ENCODE peak calls at places on chromosomes 11 and 22, in six cellular contexts. One of them, this sample, is unnamed.

GRCh38 chr22:29715240-29715639 is 4.6 kb upstream of the CABP7 start:
- DNase-seq in activated naive CD8-positive, alpha-beta T cell treated with anti-CD3 and anti-CD28 coated beads, Interleukin-2, amount 50 U/mL, for 24 hours: no peak
- DNase-seq in stimulated activated effector memory CD8-positive, alpha-beta T cell treated with anti-CD3 and anti-CD28 coated beads, Interleukin-12 subunit alpha, Interleukin-12 subunit beta, amount 100 ng/mL, for 72 hours: no peak
- DNase-seq in AML-193: no peak
- DNase-seq in SJSA1: no peak
- DNase-seq in stimulated activated CD8-positive, alpha-beta memory T cell treated with anti-CD3 and anti-CD28 coated beads, Interleukin-2, amount 100 ng/mL, for 1 hour: no peak
- DNase-seq in this sample: no peak

GRCh38 chr22:23875801-23876200 is 18.1 kb downstream of the SLC2A11 start:
- DNase-seq in AML-193: no peak
- DNase-seq in SJSA1: no peak
- DNase-seq in stimulated activated CD8-positive, alpha-beta memory T cell treated with anti-CD3 and anti-CD28 coated beads, Interleukin-2, amount 100 ng/mL, for 1 hour: no peak
- DNase-seq in stimulated activated effector memory CD8-positive, alpha-beta T cell treated with anti-CD3 and anti-CD28 coated beads, Interleukin-12 subunit alpha, Interleukin-12 subunit beta, amount 100 ng/mL, for 72 hours: no peak
- DNase-seq in activated naive CD8-positive, alpha-beta T cell treated with anti-CD3 and anti-CD28 coated beads, Interleukin-2, amount 50 U/mL, for 24 hours: no peak
- DNase-seq in this sample: no peak

GRCh38 chr11:117851852-117852251 is 24.6 kb downstream of the FXYD6 start:
- DNase-seq in AML-193: no peak
- DNase-seq in stimulated activated effector memory CD8-positive, alpha-beta T cell treated with anti-CD3 and anti-CD28 coated beads, Interleukin-12 subunit alpha, Interleukin-12 subunit beta, amount 100 ng/mL, for 72 hours: no peak
- DNase-seq in stimulated activated CD8-positive, alpha-beta memory T cell treated with anti-CD3 and anti-CD28 coated beads, Interleukin-2, amount 100 ng/mL, for 1 hour: no peak
- DNase-seq in SJSA1: no peak
- DNase-seq in activated naive CD8-positive, alpha-beta T cell treated with anti-CD3 and anti-CD28 coated beads, Interleukin-2, amount 50 U/mL, for 24 hours: no peak
- DNase-seq in this sample: no peak

GRCh38 chr11:74380746-74381439 is 17.3 kb downstream of the PGM2L1 start:
- DNase-seq in stimulated activated effector memory CD8-positive, alpha-beta T cell treated with anti-CD3 and anti-CD28 coated beads, Interleukin-12 subunit alpha, Interleukin-12 subunit beta, amount 100 ng/mL, for 72 hours: no peak
- DNase-seq in AML-193: no peak
- DNase-seq in activated naive CD8-positive, alpha-beta T cell treated with anti-CD3 and anti-CD28 coated beads, Interleukin-2, amount 50 U/mL, for 24 hours: no peak
- DNase-seq in stimulated activated CD8-positive, alpha-beta memory T cell treated with anti-CD3 and anti-CD28 coated beads, Interleukin-2, amount 100 ng/mL, for 1 hour: no peak
- DNase-seq in SJSA1: no peak
- DNase-seq in this sample: no peak

GRCh38 chr22:39514373-39514973 is 5.9 kb upstream of the ATF4 start:
- DNase-seq in AML-193: peak
- DNase-seq in activated naive CD8-positive, alpha-beta T cell treated with anti-CD3 and anti-CD28 coated beads, Interleukin-2, amount 50 U/mL, for 24 hours: peak
- DNase-seq in stimulated activated effector memory CD8-positive, alpha-beta T cell treated with anti-CD3 and anti-CD28 coated beads, Interleukin-12 subunit alpha, Interleukin-12 subunit beta, amount 100 ng/mL, for 72 hours: no peak
- DNase-seq in SJSA1: peak
- DNase-seq in stimulated activated CD8-positive, alpha-beta memory T cell treated with anti-CD3 and anti-CD28 coated beads, Interleukin-2, amount 100 ng/mL, for 1 hour: no peak
- DNase-seq in this sample: no peak

GRCh38 chr22:24133187-24133965 is 47.9 kb upstream of the SUSD2 start:
- DNase-seq in stimulated activated CD8-positive, alpha-beta memory T cell treated with anti-CD3 and anti-CD28 coated beads, Interleukin-2, amount 100 ng/mL, for 1 hour: no peak
- DNase-seq in AML-193: peak
- DNase-seq in stimulated activated effector memory CD8-positive, alpha-beta T cell treated with anti-CD3 and anti-CD28 coated beads, Interleukin-12 subunit alpha, Interleukin-12 subunit beta, amount 100 ng/mL, for 72 hours: no peak
- DNase-seq in SJSA1: no peak
- DNase-seq in activated naive CD8-positive, alpha-beta T cell treated with anti-CD3 and anti-CD28 coated beads, Interleukin-2, amount 50 U/mL, for 24 hours: peak
- DNase-seq in this sample: no peak

GRCh38 chr22:31537019-31537535 is 40.7 kb downstream of the SFI1 start:
- DNase-seq in stimulated activated CD8-positive, alpha-beta memory T cell treated with anti-CD3 and anti-CD28 coated beads, Interleukin-2, amount 100 ng/mL, for 1 hour: no peak
- DNase-seq in activated naive CD8-positive, alpha-beta T cell treated with anti-CD3 and anti-CD28 coated beads, Interleukin-2, amount 50 U/mL, for 24 hours: peak
- DNase-seq in AML-193: no peak
- DNase-seq in stimulated activated effector memory CD8-positive, alpha-beta T cell treated with anti-CD3 and anti-CD28 coated beads, Interleukin-12 subunit alpha, Interleukin-12 subunit beta, amount 100 ng/mL, for 72 hours: peak
- DNase-seq in SJSA1: no peak
- DNase-seq in this sample: no peak

GRCh38 chr22:20111689-20112622 is 3.9 kb upstream of the RANBP1 start:
- DNase-seq in activated naive CD8-positive, alpha-beta T cell treated with anti-CD3 and anti-CD28 coated beads, Interleukin-2, amount 50 U/mL, for 24 hours: no peak
- DNase-seq in stimulated activated effector memory CD8-positive, alpha-beta T cell treated with anti-CD3 and anti-CD28 coated beads, Interleukin-12 subunit alpha, Interleukin-12 subunit beta, amount 100 ng/mL, for 72 hours: no peak
- DNase-seq in AML-193: no peak
- DNase-seq in SJSA1: no peak
- DNase-seq in stimulated activated CD8-positive, alpha-beta memory T cell treated with anti-CD3 and anti-CD28 coated beads, Interleukin-2, amount 100 ng/mL, for 1 hour: no peak
- DNase-seq in this sample: no peak

GRCh38 chr11:6654281-6655019 is 1.2 kb downstream of the DCHS1 start:
- DNase-seq in AML-193: no peak
- DNase-seq in stimulated activated CD8-positive, alpha-beta memory T cell treated with anti-CD3 and anti-CD28 coated beads, Interleukin-2, amount 100 ng/mL, for 1 hour: no peak
- DNase-seq in activated naive CD8-positive, alpha-beta T cell treated with anti-CD3 and anti-CD28 coated beads, Interleukin-2, amount 50 U/mL, for 24 hours: no peak
- DNase-seq in stimulated activated effector memory CD8-positive, alpha-beta T cell treated with anti-CD3 and anti-CD28 coated beads, Interleukin-12 subunit alpha, Interleukin-12 subunit beta, amount 100 ng/mL, for 72 hours: no peak
- DNase-seq in SJSA1: no peak
- DNase-seq in this sample: no peak

GRCh38 chr22:46881373-46882118 is 119.1 kb downstream of the TBC1D22A start:
- DNase-seq in activated naive CD8-positive, alpha-beta T cell treated with anti-CD3 and anti-CD28 coated beads, Interleukin-2, amount 50 U/mL, for 24 hours: peak
- DNase-seq in stimulated activated CD8-positive, alpha-beta memory T cell treated with anti-CD3 and anti-CD28 coated beads, Interleukin-2, amount 100 ng/mL, for 1 hour: no peak
- DNase-seq in AML-193: no peak
- DNase-seq in stimulated activated effector memory CD8-positive, alpha-beta T cell treated with anti-CD3 and anti-CD28 coated beads, Interleukin-12 subunit alpha, Interleukin-12 subunit beta, amount 100 ng/mL, for 72 hours: no peak
- DNase-seq in SJSA1: no peak
- DNase-seq in this sample: no peak

GRCh38 chr11:819943-820649 is 1.4 kb downstream of the PNPLA2 start:
- DNase-seq in stimulated activated effector memory CD8-positive, alpha-beta T cell treated with anti-CD3 and anti-CD28 coated beads, Interleukin-12 subunit alpha, Interleukin-12 subunit beta, amount 100 ng/mL, for 72 hours: peak
- DNase-seq in stimulated activated CD8-positive, alpha-beta memory T cell treated with anti-CD3 and anti-CD28 coated beads, Interleukin-2, amount 100 ng/mL, for 1 hour: peak
- DNase-seq in AML-193: peak
- DNase-seq in SJSA1: peak
- DNase-seq in activated naive CD8-positive, alpha-beta T cell treated with anti-CD3 and anti-CD28 coated beads, Interleukin-2, amount 50 U/mL, for 24 hours: peak
- DNase-seq in this sample: peak

GRCh38 chr22:28260619-28261018 is 341.6 kb upstream of the PITPNB start:
- DNase-seq in SJSA1: no peak
- DNase-seq in stimulated activated effector memory CD8-positive, alpha-beta T cell treated with anti-CD3 and anti-CD28 coated beads, Interleukin-12 subunit alpha, Interleukin-12 subunit beta, amount 100 ng/mL, for 72 hours: no peak
- DNase-seq in activated naive CD8-positive, alpha-beta T cell treated with anti-CD3 and anti-CD28 coated beads, Interleukin-2, amount 50 U/mL, for 24 hours: no peak
- DNase-seq in AML-193: no peak
- DNase-seq in stimulated activated CD8-positive, alpha-beta memory T cell treated with anti-CD3 and anti-CD28 coated beads, Interleukin-2, amount 100 ng/mL, for 1 hour: no peak
- DNase-seq in this sample: no peak

GRCh38 chr11:7775689-7776088 is 21.1 kb downstream of the OR5P2 start:
- DNase-seq in stimulated activated CD8-positive, alpha-beta memory T cell treated with anti-CD3 and anti-CD28 coated beads, Interleukin-2, amount 100 ng/mL, for 1 hour: no peak
- DNase-seq in SJSA1: no peak
- DNase-seq in activated naive CD8-positive, alpha-beta T cell treated with anti-CD3 and anti-CD28 coated beads, Interleukin-2, amount 50 U/mL, for 24 hours: no peak
- DNase-seq in stimulated activated effector memory CD8-positive, alpha-beta T cell treated with anti-CD3 and anti-CD28 coated beads, Interleukin-12 subunit alpha, Interleukin-12 subunit beta, amount 100 ng/mL, for 72 hours: no peak
- DNase-seq in AML-193: no peak
- DNase-seq in this sample: no peak

GRCh38 chr22:47600791-47601400 is 838.4 kb downstream of the TBC1D22A start:
- DNase-seq in stimulated activated CD8-positive, alpha-beta memory T cell treated with anti-CD3 and anti-CD28 coated beads, Interleukin-2, amount 100 ng/mL, for 1 hour: no peak
- DNase-seq in stimulated activated effector memory CD8-positive, alpha-beta T cell treated with anti-CD3 and anti-CD28 coated beads, Interleukin-12 subunit alpha, Interleukin-12 subunit beta, amount 100 ng/mL, for 72 hours: no peak
- DNase-seq in activated naive CD8-positive, alpha-beta T cell treated with anti-CD3 and anti-CD28 coated beads, Interleukin-2, amount 50 U/mL, for 24 hours: no peak
- DNase-seq in AML-193: no peak
- DNase-seq in SJSA1: peak
- DNase-seq in this sample: no peak

GRCh38 chr11:12094872-12095800 is 15.3 kb upstream of the MICAL2 start:
- DNase-seq in activated naive CD8-positive, alpha-beta T cell treated with anti-CD3 and anti-CD28 coated beads, Interleukin-2, amount 50 U/mL, for 24 hours: no peak
- DNase-seq in stimulated activated effector memory CD8-positive, alpha-beta T cell treated with anti-CD3 and anti-CD28 coated beads, Interleukin-12 subunit alpha, Interleukin-12 subunit beta, amount 100 ng/mL, for 72 hours: no peak
- DNase-seq in SJSA1: no peak
- DNase-seq in stimulated activated CD8-positive, alpha-beta memory T cell treated with anti-CD3 and anti-CD28 coated beads, Interleukin-2, amount 100 ng/mL, for 1 hour: no peak
- DNase-seq in AML-193: no peak
- DNase-seq in this sample: no peak

GRCh38 chr22:23220485-23221350 is 40.4 kb downstream of the BCR start:
- DNase-seq in stimulated activated effector memory CD8-positive, alpha-beta T cell treated with anti-CD3 and anti-CD28 coated beads, Interleukin-12 subunit alpha, Interleukin-12 subunit beta, amount 100 ng/mL, for 72 hours: no peak
- DNase-seq in activated naive CD8-positive, alpha-beta T cell treated with anti-CD3 and anti-CD28 coated beads, Interleukin-2, amount 50 U/mL, for 24 hours: peak
- DNase-seq in stimulated activated CD8-positive, alpha-beta memory T cell treated with anti-CD3 and anti-CD28 coated beads, Interleukin-2, amount 100 ng/mL, for 1 hour: no peak
- DNase-seq in AML-193: peak
- DNase-seq in SJSA1: no peak
- DNase-seq in this sample: no peak

GRCh38 chr11:134949121-134949591 is 537.1 kb upstream of the B3GAT1 start:
- DNase-seq in activated naive CD8-positive, alpha-beta T cell treated with anti-CD3 and anti-CD28 coated beads, Interleukin-2, amount 50 U/mL, for 24 hours: no peak
- DNase-seq in AML-193: no peak
- DNase-seq in stimulated activated CD8-positive, alpha-beta memory T cell treated with anti-CD3 and anti-CD28 coated beads, Interleukin-2, amount 100 ng/mL, for 1 hour: no peak
- DNase-seq in stimulated activated effector memory CD8-positive, alpha-beta T cell treated with anti-CD3 and anti-CD28 coated beads, Interleukin-12 subunit alpha, Interleukin-12 subunit beta, amount 100 ng/mL, for 72 hours: no peak
- DNase-seq in SJSA1: peak
- DNase-seq in this sample: no peak

GRCh38 chr11:66136752-66137123 is 66.7 kb downstream of the PACS1 start:
- DNase-seq in AML-193: no peak
- DNase-seq in stimulated activated effector memory CD8-positive, alpha-beta T cell treated with anti-CD3 and anti-CD28 coated beads, Interleukin-12 subunit alpha, Interleukin-12 subunit beta, amount 100 ng/mL, for 72 hours: no peak
- DNase-seq in SJSA1: peak
- DNase-seq in stimulated activated CD8-positive, alpha-beta memory T cell treated with anti-CD3 and anti-CD28 coated beads, Interleukin-2, amount 100 ng/mL, for 1 hour: no peak
- DNase-seq in activated naive CD8-positive, alpha-beta T cell treated with anti-CD3 and anti-CD28 coated beads, Interleukin-2, amount 50 U/mL, for 24 hours: no peak
- DNase-seq in this sample: no peak

GRCh38 chr22:33579448-33580093 is 340.7 kb downstream of the LARGE1 start:
- DNase-seq in SJSA1: peak
- DNase-seq in AML-193: peak
- DNase-seq in activated naive CD8-positive, alpha-beta T cell treated with anti-CD3 and anti-CD28 coated beads, Interleukin-2, amount 50 U/mL, for 24 hours: peak
- DNase-seq in stimulated activated CD8-positive, alpha-beta memory T cell treated with anti-CD3 and anti-CD28 coated beads, Interleukin-2, amount 100 ng/mL, for 1 hour: no peak
- DNase-seq in stimulated activated effector memory CD8-positive, alpha-beta T cell treated with anti-CD3 and anti-CD28 coated beads, Interleukin-12 subunit alpha, Interleukin-12 subunit beta, amount 100 ng/mL, for 72 hours: peak
- DNase-seq in this sample: peak

GRCh38 chr11:5992604-5993251 is 5.9 kb upstream of the OR52L1 start:
- DNase-seq in AML-193: peak
- DNase-seq in SJSA1: no peak
- DNase-seq in stimulated activated effector memory CD8-positive, alpha-beta T cell treated with anti-CD3 and anti-CD28 coated beads, Interleukin-12 subunit alpha, Interleukin-12 subunit beta, amount 100 ng/mL, for 72 hours: no peak
- DNase-seq in stimulated activated CD8-positive, alpha-beta memory T cell treated with anti-CD3 and anti-CD28 coated beads, Interleukin-2, amount 100 ng/mL, for 1 hour: no peak
- DNase-seq in activated naive CD8-positive, alpha-beta T cell treated with anti-CD3 and anti-CD28 coated beads, Interleukin-2, amount 50 U/mL, for 24 hours: no peak
- DNase-seq in this sample: no peak

GRCh38 chr22:24157783-24158170 is 23.5 kb upstream of the SUSD2 start:
- DNase-seq in activated naive CD8-positive, alpha-beta T cell treated with anti-CD3 and anti-CD28 coated beads, Interleukin-2, amount 50 U/mL, for 24 hours: peak
- DNase-seq in SJSA1: no peak
- DNase-seq in stimulated activated CD8-positive, alpha-beta memory T cell treated with anti-CD3 and anti-CD28 coated beads, Interleukin-2, amount 100 ng/mL, for 1 hour: no peak
- DNase-seq in stimulated activated effector memory CD8-positive, alpha-beta T cell treated with anti-CD3 and anti-CD28 coated beads, Interleukin-12 subunit alpha, Interleukin-12 subunit beta, amount 100 ng/mL, for 72 hours: no peak
- DNase-seq in AML-193: no peak
- DNase-seq in this sample: no peak

GRCh38 chr22:20118572-20119020 is 1.6 kb upstream of the TRMT2A start:
- DNase-seq in SJSA1: no peak
- DNase-seq in stimulated activated effector memory CD8-positive, alpha-beta T cell treated with anti-CD3 and anti-CD28 coated beads, Interleukin-12 subunit alpha, Interleukin-12 subunit beta, amount 100 ng/mL, for 72 hours: no peak
- DNase-seq in stimulated activated CD8-positive, alpha-beta memory T cell treated with anti-CD3 and anti-CD28 coated beads, Interleukin-2, amount 100 ng/mL, for 1 hour: no peak
- DNase-seq in activated naive CD8-positive, alpha-beta T cell treated with anti-CD3 and anti-CD28 coated beads, Interleukin-2, amount 50 U/mL, for 24 hours: no peak
- DNase-seq in AML-193: no peak
- DNase-seq in this sample: no peak

GRCh38 chr11:76102772-76103171 is 103.5 kb downstream of the WNT11 start:
- DNase-seq in activated naive CD8-positive, alpha-beta T cell treated with anti-CD3 and anti-CD28 coated beads, Interleukin-2, amount 50 U/mL, for 24 hours: no peak
- DNase-seq in stimulated activated CD8-positive, alpha-beta memory T cell treated with anti-CD3 and anti-CD28 coated beads, Interleukin-2, amount 100 ng/mL, for 1 hour: no peak
- DNase-seq in stimulated activated effector memory CD8-positive, alpha-beta T cell treated with anti-CD3 and anti-CD28 coated beads, Interleukin-12 subunit alpha, Interleukin-12 subunit beta, amount 100 ng/mL, for 72 hours: no peak
- DNase-seq in AML-193: no peak
- DNase-seq in SJSA1: no peak
- DNase-seq in this sample: no peak

GRCh38 chr11:101508370-101508769 is 75.4 kb downstream of the TRPC6 start:
- DNase-seq in activated naive CD8-positive, alpha-beta T cell treated with anti-CD3 and anti-CD28 coated beads, Interleukin-2, amount 50 U/mL, for 24 hours: no peak
- DNase-seq in AML-193: no peak
- DNase-seq in stimulated activated effector memory CD8-positive, alpha-beta T cell treated with anti-CD3 and anti-CD28 coated beads, Interleukin-12 subunit alpha, Interleukin-12 subunit beta, amount 100 ng/mL, for 72 hours: no peak
- DNase-seq in stimulated activated CD8-positive, alpha-beta memory T cell treated with anti-CD3 and anti-CD28 coated beads, Interleukin-2, amount 100 ng/mL, for 1 hour: no peak
- DNase-seq in SJSA1: no peak
- DNase-seq in this sample: no peak

GRCh38 chr11:1481483-1481825 is 5.1 kb downstream of the MOB2 start:
- DNase-seq in activated naive CD8-positive, alpha-beta T cell treated with anti-CD3 and anti-CD28 coated beads, Interleukin-2, amount 50 U/mL, for 24 hours: no peak
- DNase-seq in stimulated activated CD8-positive, alpha-beta memory T cell treated with anti-CD3 and anti-CD28 coated beads, Interleukin-2, amount 100 ng/mL, for 1 hour: no peak
- DNase-seq in SJSA1: no peak
- DNase-seq in stimulated activated effector memory CD8-positive, alpha-beta T cell treated with anti-CD3 and anti-CD28 coated beads, Interleukin-12 subunit alpha, Interleukin-12 subunit beta, amount 100 ng/mL, for 72 hours: no peak
- DNase-seq in AML-193: no peak
- DNase-seq in this sample: no peak

GRCh38 chr22:38035530-38035885 is 21.7 kb upstream of the PICK1 start:
- DNase-seq in SJSA1: no peak
- DNase-seq in stimulated activated effector memory CD8-positive, alpha-beta T cell treated with anti-CD3 and anti-CD28 coated beads, Interleukin-12 subunit alpha, Interleukin-12 subunit beta, amount 100 ng/mL, for 72 hours: no peak
- DNase-seq in stimulated activated CD8-positive, alpha-beta memory T cell treated with anti-CD3 and anti-CD28 coated beads, Interleukin-2, amount 100 ng/mL, for 1 hour: no peak
- DNase-seq in AML-193: no peak
- DNase-seq in activated naive CD8-positive, alpha-beta T cell treated with anti-CD3 and anti-CD28 coated beads, Interleukin-2, amount 50 U/mL, for 24 hours: no peak
- DNase-seq in this sample: no peak

GRCh38 chr11:20964985-20965384 is 295.6 kb downstream of the NELL1 start:
- DNase-seq in AML-193: no peak
- DNase-seq in SJSA1: no peak
- DNase-seq in stimulated activated CD8-positive, alpha-beta memory T cell treated with anti-CD3 and anti-CD28 coated beads, Interleukin-2, amount 100 ng/mL, for 1 hour: no peak
- DNase-seq in activated naive CD8-positive, alpha-beta T cell treated with anti-CD3 and anti-CD28 coated beads, Interleukin-2, amount 50 U/mL, for 24 hours: no peak
- DNase-seq in stimulated activated effector memory CD8-positive, alpha-beta T cell treated with anti-CD3 and anti-CD28 coated beads, Interleukin-12 subunit alpha, Interleukin-12 subunit beta, amount 100 ng/mL, for 72 hours: no peak
- DNase-seq in this sample: no peak

GRCh38 chr11:75429902-75430691 is 2.9 kb downstream of the KLHL35 start:
- DNase-seq in SJSA1: peak
- DNase-seq in stimulated activated effector memory CD8-positive, alpha-beta T cell treated with anti-CD3 and anti-CD28 coated beads, Interleukin-12 subunit alpha, Interleukin-12 subunit beta, amount 100 ng/mL, for 72 hours: peak
- DNase-seq in activated naive CD8-positive, alpha-beta T cell treated with anti-CD3 and anti-CD28 coated beads, Interleukin-2, amount 50 U/mL, for 24 hours: peak
- DNase-seq in AML-193: no peak
- DNase-seq in stimulated activated CD8-positive, alpha-beta memory T cell treated with anti-CD3 and anti-CD28 coated beads, Interleukin-2, amount 100 ng/mL, for 1 hour: peak
- DNase-seq in this sample: peak

GRCh38 chr11:47171057-47171838 is 5.4 kb downstream of the ARFGAP2 start:
- DNase-seq in AML-193: no peak
- DNase-seq in SJSA1: no peak
- DNase-seq in stimulated activated effector memory CD8-positive, alpha-beta T cell treated with anti-CD3 and anti-CD28 coated beads, Interleukin-12 subunit alpha, Interleukin-12 subunit beta, amount 100 ng/mL, for 72 hours: no peak
- DNase-seq in stimulated activated CD8-positive, alpha-beta memory T cell treated with anti-CD3 and anti-CD28 coated beads, Interleukin-2, amount 100 ng/mL, for 1 hour: no peak
- DNase-seq in activated naive CD8-positive, alpha-beta T cell treated with anti-CD3 and anti-CD28 coated beads, Interleukin-2, amount 50 U/mL, for 24 hours: no peak
- DNase-seq in this sample: no peak

GRCh38 chr11:62665630-62666258 is 632 bp downstream of the CSKMT start:
- DNase-seq in stimulated activated effector memory CD8-positive, alpha-beta T cell treated with anti-CD3 and anti-CD28 coated beads, Interleukin-12 subunit alpha, Interleukin-12 subunit beta, amount 100 ng/mL, for 72 hours: peak
- DNase-seq in SJSA1: peak
- DNase-seq in AML-193: peak
- DNase-seq in stimulated activated CD8-positive, alpha-beta memory T cell treated with anti-CD3 and anti-CD28 coated beads, Interleukin-2, amount 100 ng/mL, for 1 hour: peak
- DNase-seq in activated naive CD8-positive, alpha-beta T cell treated with anti-CD3 and anti-CD28 coated beads, Interleukin-2, amount 50 U/mL, for 24 hours: peak
- DNase-seq in this sample: no peak

GRCh38 chr22:43491737-43492136 is 79.9 kb downstream of the MPPED1 start:
- DNase-seq in stimulated activated effector memory CD8-positive, alpha-beta T cell treated with anti-CD3 and anti-CD28 coated beads, Interleukin-12 subunit alpha, Interleukin-12 subunit beta, amount 100 ng/mL, for 72 hours: no peak
- DNase-seq in SJSA1: no peak
- DNase-seq in activated naive CD8-positive, alpha-beta T cell treated with anti-CD3 and anti-CD28 coated beads, Interleukin-2, amount 50 U/mL, for 24 hours: no peak
- DNase-seq in AML-193: no peak
- DNase-seq in stimulated activated CD8-positive, alpha-beta memory T cell treated with anti-CD3 and anti-CD28 coated beads, Interleukin-2, amount 100 ng/mL, for 1 hour: no peak
- DNase-seq in this sample: no peak

GRCh38 chr22:31248965-31249940 is 37.2 kb downstream of the LIMK2 start:
- DNase-seq in stimulated activated effector memory CD8-positive, alpha-beta T cell treated with anti-CD3 and anti-CD28 coated beads, Interleukin-12 subunit alpha, Interleukin-12 subunit beta, amount 100 ng/mL, for 72 hours: no peak
- DNase-seq in SJSA1: no peak
- DNase-seq in stimulated activated CD8-positive, alpha-beta memory T cell treated with anti-CD3 and anti-CD28 coated beads, Interleukin-2, amount 100 ng/mL, for 1 hour: no peak
- DNase-seq in AML-193: no peak
- DNase-seq in activated naive CD8-positive, alpha-beta T cell treated with anti-CD3 and anti-CD28 coated beads, Interleukin-2, amount 50 U/mL, for 24 hours: no peak
- DNase-seq in this sample: no peak

GRCh38 chr11:78220218-78221157 is 31.8 kb downstream of the USP35 start:
- DNase-seq in activated naive CD8-positive, alpha-beta T cell treated with anti-CD3 and anti-CD28 coated beads, Interleukin-2, amount 50 U/mL, for 24 hours: no peak
- DNase-seq in stimulated activated CD8-positive, alpha-beta memory T cell treated with anti-CD3 and anti-CD28 coated beads, Interleukin-2, amount 100 ng/mL, for 1 hour: no peak
- DNase-seq in AML-193: no peak
- DNase-seq in stimulated activated effector memory CD8-positive, alpha-beta T cell treated with anti-CD3 and anti-CD28 coated beads, Interleukin-12 subunit alpha, Interleukin-12 subunit beta, amount 100 ng/mL, for 72 hours: no peak
- DNase-seq in SJSA1: no peak
- DNase-seq in this sample: no peak

GRCh38 chr11:34626393-34626792 is 5.5 kb downstream of the EHF start:
- DNase-seq in activated naive CD8-positive, alpha-beta T cell treated with anti-CD3 and anti-CD28 coated beads, Interleukin-2, amount 50 U/mL, for 24 hours: no peak
- DNase-seq in stimulated activated effector memory CD8-positive, alpha-beta T cell treated with anti-CD3 and anti-CD28 coated beads, Interleukin-12 subunit alpha, Interleukin-12 subunit beta, amount 100 ng/mL, for 72 hours: no peak
- DNase-seq in stimulated activated CD8-positive, alpha-beta memory T cell treated with anti-CD3 and anti-CD28 coated beads, Interleukin-2, amount 100 ng/mL, for 1 hour: no peak
- DNase-seq in AML-193: no peak
- DNase-seq in SJSA1: no peak
- DNase-seq in this sample: no peak

GRCh38 chr11:103877221-103877620 is 159.2 kb upstream of the DDI1 start:
- DNase-seq in activated naive CD8-positive, alpha-beta T cell treated with anti-CD3 and anti-CD28 coated beads, Interleukin-2, amount 50 U/mL, for 24 hours: no peak
- DNase-seq in stimulated activated CD8-positive, alpha-beta memory T cell treated with anti-CD3 and anti-CD28 coated beads, Interleukin-2, amount 100 ng/mL, for 1 hour: no peak
- DNase-seq in stimulated activated effector memory CD8-positive, alpha-beta T cell treated with anti-CD3 and anti-CD28 coated beads, Interleukin-12 subunit alpha, Interleukin-12 subunit beta, amount 100 ng/mL, for 72 hours: no peak
- DNase-seq in AML-193: no peak
- DNase-seq in SJSA1: no peak
- DNase-seq in this sample: no peak

GRCh38 chr11:32658639-32659406 is 75.2 kb downstream of the EIF3M start:
- DNase-seq in stimulated activated CD8-positive, alpha-beta memory T cell treated with anti-CD3 and anti-CD28 coated beads, Interleukin-2, amount 100 ng/mL, for 1 hour: no peak
- DNase-seq in AML-193: no peak
- DNase-seq in activated naive CD8-positive, alpha-beta T cell treated with anti-CD3 and anti-CD28 coated beads, Interleukin-2, amount 50 U/mL, for 24 hours: no peak
- DNase-seq in SJSA1: no peak
- DNase-seq in stimulated activated effector memory CD8-positive, alpha-beta T cell treated with anti-CD3 and anti-CD28 coated beads, Interleukin-12 subunit alpha, Interleukin-12 subunit beta, amount 100 ng/mL, for 72 hours: no peak
- DNase-seq in this sample: no peak

GRCh38 chr22:44622147-44622427 is 79.9 kb upstream of the PRR5 start:
- DNase-seq in activated naive CD8-positive, alpha-beta T cell treated with anti-CD3 and anti-CD28 coated beads, Interleukin-2, amount 50 U/mL, for 24 hours: peak
- DNase-seq in SJSA1: no peak
- DNase-seq in stimulated activated CD8-positive, alpha-beta memory T cell treated with anti-CD3 and anti-CD28 coated beads, Interleukin-2, amount 100 ng/mL, for 1 hour: no peak
- DNase-seq in AML-193: no peak
- DNase-seq in stimulated activated effector memory CD8-positive, alpha-beta T cell treated with anti-CD3 and anti-CD28 coated beads, Interleukin-12 subunit alpha, Interleukin-12 subunit beta, amount 100 ng/mL, for 72 hours: no peak
- DNase-seq in this sample: no peak

GRCh38 chr22:43474161-43475101 is 62.6 kb downstream of the MPPED1 start:
- DNase-seq in stimulated activated CD8-positive, alpha-beta memory T cell treated with anti-CD3 and anti-CD28 coated beads, Interleukin-2, amount 100 ng/mL, for 1 hour: no peak
- DNase-seq in SJSA1: no peak
- DNase-seq in activated naive CD8-positive, alpha-beta T cell treated with anti-CD3 and anti-CD28 coated beads, Interleukin-2, amount 50 U/mL, for 24 hours: no peak
- DNase-seq in stimulated activated effector memory CD8-positive, alpha-beta T cell treated with anti-CD3 and anti-CD28 coated beads, Interleukin-12 subunit alpha, Interleukin-12 subunit beta, amount 100 ng/mL, for 72 hours: no peak
- DNase-seq in AML-193: no peak
- DNase-seq in this sample: no peak

GRCh38 chr11:135027461-135027860 is 615.4 kb upstream of the B3GAT1 start:
- DNase-seq in stimulated activated CD8-positive, alpha-beta memory T cell treated with anti-CD3 and anti-CD28 coated beads, Interleukin-2, amount 100 ng/mL, for 1 hour: no peak
- DNase-seq in SJSA1: no peak
- DNase-seq in stimulated activated effector memory CD8-positive, alpha-beta T cell treated with anti-CD3 and anti-CD28 coated beads, Interleukin-12 subunit alpha, Interleukin-12 subunit beta, amount 100 ng/mL, for 72 hours: no peak
- DNase-seq in activated naive CD8-positive, alpha-beta T cell treated with anti-CD3 and anti-CD28 coated beads, Interleukin-2, amount 50 U/mL, for 24 hours: peak
- DNase-seq in AML-193: peak
- DNase-seq in this sample: no peak

GRCh38 chr11:131579932-131580387 is 209.5 kb downstream of the NTM start:
- DNase-seq in SJSA1: peak
- DNase-seq in activated naive CD8-positive, alpha-beta T cell treated with anti-CD3 and anti-CD28 coated beads, Interleukin-2, amount 50 U/mL, for 24 hours: no peak
- DNase-seq in stimulated activated effector memory CD8-positive, alpha-beta T cell treated with anti-CD3 and anti-CD28 coated beads, Interleukin-12 subunit alpha, Interleukin-12 subunit beta, amount 100 ng/mL, for 72 hours: no peak
- DNase-seq in AML-193: peak
- DNase-seq in stimulated activated CD8-positive, alpha-beta memory T cell treated with anti-CD3 and anti-CD28 coated beads, Interleukin-2, amount 100 ng/mL, for 1 hour: no peak
- DNase-seq in this sample: peak

This sample was measured in GM12892.